ENCODE peak calls at places on chromosomes 5 and 9, in seven cellular contexts. E is NCI-H2029, F is neural progenitor cell, G is nucleus accumbens, O is T follicular helper cell, N is choroid plexus epithelial cell, H is iPS DF 6.9. P is an unnamed sample.
A peak's percentile ranks its signal among the peaks of the same experiment; 100 is the strongest.

GRCh38 chr9:85038061-85038460 is 368.5 kb downstream of the NTRK2 start:
- DNase-seq in H (no peak), O (no peak), N (no peak), G (peak; percentile 64), F (no peak), E (no peak), P (no peak)

GRCh38 chr9:37903581-37903830 is 421 bp downstream of the SLC25A51 start:
- DNase-seq in E (no peak), F (no peak), G (no peak), N (no peak), O (peak; percentile 31), H (no peak), P (no peak)

GRCh38 chr9:6733831-6734230 is 23.9 kb upstream of the KDM4C start:
- DNase-seq in O (no peak), N (no peak), F (no peak), H (no peak), G (no peak), E (no peak), P (no peak)

GRCh38 chr5:172564187-172564586 is 76.9 kb upstream of the NEURL1B start:
- DNase-seq in H (no peak), F (no peak), G (no peak), N (no peak), E (peak; percentile 97), O (no peak), P (no peak)

GRCh38 chr5:120326651-120327050 is 137.4 kb upstream of the PRR16 start:
- DNase-seq in E (no peak), G (no peak), H (no peak), N (no peak), O (no peak), F (no peak), P (no peak)

GRCh38 chr9:6965566-6965965 is 207.8 kb downstream of the KDM4C start:
- DNase-seq in G (no peak), H (no peak), N (no peak), F (no peak), E (no peak), O (no peak), P (peak; percentile 55)

GRCh38 chr9:126752881-126753670 is 51.8 kb upstream of the ZBTB43 start:
- DNase-seq in E (no peak), N (no peak), O (no peak), H (no peak), G (no peak), F (no peak), P (no peak)

GRCh38 chr9:14275331-14275730 is 38.6 kb downstream of the NFIB start:
- DNase-seq in O (no peak), N (no peak), H (no peak), G (no peak), F (no peak), E (no peak), P (no peak)

GRCh38 chr9:93636172-93636661 is 59.8 kb downstream of the PHF2 start:
- DNase-seq in H (no peak), G (no peak), O (no peak), E (no peak), N (no peak), F (no peak), P (no peak)

GRCh38 chr5:109329296-109330252 is 80.2 kb downstream of the PJA2 start:
- DNase-seq in O (no peak), G (no peak), H (no peak), E (no peak), N (peak; percentile 76), F (no peak), P (no peak)

GRCh38 chr9:121278535-121279169 is 10.7 kb downstream of the GSN start:
- DNase-seq in E (peak; percentile 64), O (no peak), H (no peak), N (peak; percentile 98), G (no peak), F (peak; percentile 67), P (peak; percentile 66)

GRCh38 chr9:109974143-109974917 is 194.3 kb downstream of the PALM2AKAP2 start:
- DNase-seq in O (no peak), G (no peak), H (no peak), E (no peak), N (no peak), F (no peak), P (no peak)

GRCh38 chr5:33299621-33300208 is 141.1 kb upstream of the TARS1 start:
- DNase-seq in O (no peak), F (peak; percentile 73), G (no peak), E (no peak), N (peak; percentile 84), H (no peak), P (no peak)

GRCh38 chr9:112881366-112881765 is 9.3 kb downstream of the SLC46A2 start:
- DNase-seq in F (no peak), E (no peak), G (no peak), H (no peak), N (peak; percentile 76), O (no peak), P (no peak)

GRCh38 chr9:130902204-130903185 is 5.9 kb upstream of the QRFP start:
- DNase-seq in E (no peak), N (no peak), F (no peak), O (no peak), G (no peak), H (no peak), P (no peak)

GRCh38 chr5:102608414-102608813 is 109.6 kb upstream of the SLCO6A1 start:
- DNase-seq in G (no peak), O (no peak), E (no peak), N (no peak), H (no peak), F (no peak), P (no peak)

GRCh38 chr9:118946669-118947068 is 422.6 kb downstream of the BRINP1 start:
- DNase-seq in N (no peak), F (no peak), H (no peak), O (no peak), E (no peak), G (no peak), P (no peak)

GRCh38 chr5:142479150-142479549 is 154.3 kb upstream of the SPRY4 start:
- DNase-seq in F (no peak), H (no peak), E (no peak), N (no peak), O (no peak), G (no peak), P (no peak)

GRCh38 chr5:115815693-115816225 is 700 bp downstream of the CDO1 start:
- DNase-seq in E (no peak), H (no peak), F (peak; percentile 69), G (no peak), O (no peak), N (no peak), P (no peak)

GRCh38 chr9:119801311-119801710 is 432.1 kb upstream of the BRINP1 start:
- DNase-seq in O (no peak), F (no peak), N (no peak), G (no peak), E (no peak), H (no peak), P (no peak)

GRCh38 chr9:27094640-27095039 is 14.4 kb upstream of the TEK start:
- DNase-seq in E (no peak), N (peak; percentile 52), G (no peak), H (no peak), O (no peak), F (no peak), P (no peak)

GRCh38 chr9:128222880-128223670 is 19.9 kb downstream of the DNM1 start:
- DNase-seq in E (no peak), O (no peak), H (no peak), N (no peak), G (no peak), F (no peak), P (no peak)

GRCh38 chr5:55072668-55073067 is 29.8 kb upstream of the GZMA start:
- DNase-seq in H (no peak), N (peak; percentile 6), G (no peak), E (no peak), O (no peak), F (no peak), P (no peak)

GRCh38 chr5:158951951-158952545 is 147.7 kb downstream of the EBF1 start:
- DNase-seq in N (no peak), G (no peak), F (peak; percentile 61), E (no peak), O (no peak), H (no peak), P (no peak)

GRCh38 chr5:72145351-72145750 is 38.1 kb downstream of the MAP1B start:
- DNase-seq in F (no peak), G (no peak), O (no peak), E (no peak), N (no peak), H (no peak), P (no peak)

GRCh38 chr5:160959804-160960203 is 107.8 kb upstream of the ATP10B start:
- DNase-seq in O (no peak), G (no peak), E (no peak), N (no peak), H (no peak), F (no peak), P (no peak)

GRCh38 chr9:22079873-22080341 is 70.8 kb upstream of the CDKN2B start:
- DNase-seq in O (no peak), E (no peak), H (no peak), G (peak; percentile 31), F (no peak), N (peak; percentile 94), P (no peak)

P was measured in WERI-Rb-1.